ENCODE peak calls at places on chromosomes 6 and 20, in ten cellular contexts. M is neuronal stem cell, A is cardiac muscle cell, K is heart left ventricle, N is gastrocnemius medialis, O is adipocyte, S is K562, G is H9, Q is body of pancreas, L is aorta. U is an unnamed sample.

GRCh38 chr6:108714012-108714773 is 134.0 kb upstream of the ARMC2 start:
- DNase-seq in A (peak; percentile 80), L (no peak), M (no peak), K (no peak), O (peak; percentile 91), G (no peak), S (no peak), Q (peak; percentile 48), N (no peak), U (peak; percentile 65)

GRCh38 chr20:1225729-1226313 is at the start of gene RAD21L1:
- DNase-seq in M (peak; percentile 81), G (peak; percentile 95), L (peak; percentile 80), Q (peak; percentile 79), N (peak; percentile 68), O (peak; percentile 92), S (peak; percentile 98), K (peak; percentile 92), A (peak; percentile 84), U (peak; percentile 56)

GRCh38 chr6:151589667-151590066 is 95.8 kb downstream of the CCDC170 start:
- DNase-seq in L (no peak), K (no peak), N (no peak), A (no peak), S (no peak), Q (no peak), O (no peak), G (no peak), M (no peak), U (no peak)

GRCh38 chr6:43334466-43335095 is 26.0 kb upstream of the CRIP3 start:
- DNase-seq in S (peak; percentile 65), L (no peak), G (peak; percentile 36), M (peak; percentile 38), N (no peak), K (no peak), O (peak; percentile 83), Q (peak; percentile 13), A (peak; percentile 73), U (no peak)

GRCh38 chr6:21987501-21987957 is 309.3 kb downstream of the PRL start:
- DNase-seq in M (no peak), K (peak; percentile 68), S (peak; percentile 35), Q (peak; percentile 80), O (peak; percentile 92), L (peak; percentile 84), N (peak; percentile 40), A (peak; percentile 98), G (no peak), U (peak; percentile 68)

GRCh38 chr6:139369068-139369467 is 5.4 kb downstream of the CITED2 start:
- DNase-seq in K (no peak), O (no peak), A (peak; percentile 7), M (peak; percentile 79), S (no peak), G (peak; percentile 33), Q (no peak), N (no peak), L (no peak), U (no peak)

GRCh38 chr6:75422024-75422639 is 71.5 kb downstream of the FILIP1 start:
- DNase-seq in M (no peak), L (no peak), G (no peak), N (no peak), Q (no peak), K (no peak), S (no peak), A (peak; percentile 64), O (peak; percentile 80), U (no peak)

GRCh38 chr6:37826188-37826587 is 6.7 kb downstream of the ZFAND3 start:
- DNase-seq in N (no peak), K (no peak), L (no peak), A (peak; percentile 43), Q (no peak), G (no peak), S (no peak), M (no peak), O (peak; percentile 28), U (no peak)

GRCh38 chr20:8749101-8749500 is 319.8 kb upstream of the PLCB4 start:
- DNase-seq in K (no peak), G (no peak), O (no peak), A (peak; percentile 53), Q (no peak), M (no peak), L (no peak), S (no peak), N (no peak), U (no peak)

GRCh38 chr6:157218371-157219198 is 104.7 kb downstream of the TMEM242 start:
- DNase-seq in S (no peak), O (no peak), G (no peak), M (no peak), K (peak; percentile 57), A (no peak), Q (no peak), L (no peak), N (no peak), U (no peak)

GRCh38 chr6:137927777-137928218 is 60.7 kb downstream of the TNFAIP3 start:
- DNase-seq in L (peak; percentile 51), K (no peak), S (no peak), Q (peak; percentile 7), O (peak; percentile 23), M (no peak), A (peak; percentile 35), N (no peak), G (no peak), U (no peak)

GRCh38 chr20:54525906-54526596 is 50.7 kb downstream of the DOK5 start:
- DNase-seq in A (peak; percentile 42), N (no peak), G (no peak), O (peak; percentile 37), Q (no peak), L (no peak), K (no peak), S (no peak), M (no peak), U (no peak)

GRCh38 chr6:2021713-2022125 is 223.7 kb downstream of the GMDS start:
- DNase-seq in K (peak; percentile 83), M (peak; percentile 14), S (no peak), O (peak; percentile 66), G (no peak), A (peak; percentile 79), Q (peak; percentile 39), N (peak; percentile 31), L (peak; percentile 69), U (peak; percentile 66)

GRCh38 chr6:131867744-131868143 is 59.9 kb downstream of the ENPP1 start:
- DNase-seq in M (no peak), K (no peak), O (no peak), L (no peak), G (no peak), N (no peak), S (no peak), Q (no peak), A (no peak), U (no peak)

GRCh38 chr20:35225319-35226125 is 968 bp upstream of the MMP24 start:
- DNase-seq in Q (no peak), S (no peak), K (no peak), N (no peak), G (no peak), L (no peak), M (no peak), O (no peak), A (peak; percentile 16), U (no peak)

GRCh38 chr20:10671850-10672578 is 1.8 kb downstream of the JAG1 start:
- DNase-seq in O (peak; percentile 68), G (peak; percentile 56), K (peak; percentile 89), M (no peak), N (peak; percentile 48), Q (peak; percentile 74), S (peak; percentile 32), L (no peak), A (peak; percentile 81), U (peak; percentile 64)

DNA sequence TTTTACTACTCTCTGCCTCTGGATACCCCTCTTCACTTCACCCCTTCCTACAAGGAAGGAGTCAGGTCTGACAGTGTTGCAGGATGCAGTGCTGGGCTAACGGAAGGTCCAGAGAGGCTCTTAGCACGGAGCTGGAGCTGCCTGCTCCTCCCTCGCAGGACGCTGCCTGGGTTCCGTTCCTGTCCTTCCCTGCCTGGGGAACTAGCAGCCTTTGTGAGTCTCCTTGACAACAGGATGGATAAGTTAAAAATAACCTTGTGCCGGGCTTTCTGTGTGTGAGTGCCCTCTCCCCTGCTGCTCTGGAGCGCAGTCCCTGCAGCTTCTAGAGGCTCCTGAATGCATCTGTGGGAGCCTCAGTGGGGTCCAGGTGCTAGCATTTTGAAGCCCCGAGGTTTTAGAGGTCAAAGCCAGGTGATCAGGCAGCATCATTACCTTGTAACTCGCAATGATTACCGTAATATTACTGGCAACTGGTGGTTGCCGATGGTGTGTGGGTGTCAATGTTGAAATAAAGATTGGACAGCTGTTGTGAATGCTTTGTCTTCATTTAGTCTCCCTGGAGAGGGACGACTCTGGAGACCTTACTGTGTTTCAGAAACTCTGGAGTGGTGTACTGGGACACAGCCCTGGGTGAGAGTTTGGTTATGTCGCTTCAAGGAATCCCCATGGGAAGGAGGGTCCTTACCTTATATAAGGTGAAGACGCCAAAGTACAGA is 44.4 kb downstream of the CDS2 start:
- DNase-seq in L (peak; percentile 70), M (peak; percentile 36), N (no peak), Q (peak; percentile 30), G (peak; percentile 43), K (peak; percentile 72), A (peak; percentile 22), O (no peak), S (no peak), U (no peak)
- H3K4me1 ChIP-seq in L (peaks cover 4% of the 10 kb centered on the region), M (peaks cover 57% of the 10 kb centered on the region), N (peaks cover 54% of the 10 kb centered on the region), Q (peaks cover 6% of the 10 kb centered on the region), G (peaks cover 22% of the 10 kb centered on the region), K (peaks cover 30% of the 10 kb centered on the region), A (peaks cover 36% of the 10 kb centered on the region), O (peaks cover 10% of the 10 kb centered on the region), S (no peaks in the 10 kb centered on the region), U (peaks cover 36% of the 10 kb centered on the region)

GRCh38 chr6:17629824-17630510 is 29.9 kb downstream of the FAM8A1 start:
- DNase-seq in A (no peak), K (no peak), S (no peak), N (no peak), L (no peak), M (no peak), G (no peak), Q (no peak), O (peak; percentile 8), U (no peak)
- H3K4me1 ChIP-seq in A (peaks cover 25% of the 10 kb centered on the region), K (no peaks in the 10 kb centered on the region), S (no peaks in the 10 kb centered on the region), N (peaks cover 11% of the 10 kb centered on the region), L (peaks cover 3% of the 10 kb centered on the region), M (no peaks in the 10 kb centered on the region), G (no peaks in the 10 kb centered on the region), Q (no peaks in the 10 kb centered on the region), O (peaks cover 10% of the 10 kb centered on the region), U (peaks cover 36% of the 10 kb centered on the region)

DNA sequence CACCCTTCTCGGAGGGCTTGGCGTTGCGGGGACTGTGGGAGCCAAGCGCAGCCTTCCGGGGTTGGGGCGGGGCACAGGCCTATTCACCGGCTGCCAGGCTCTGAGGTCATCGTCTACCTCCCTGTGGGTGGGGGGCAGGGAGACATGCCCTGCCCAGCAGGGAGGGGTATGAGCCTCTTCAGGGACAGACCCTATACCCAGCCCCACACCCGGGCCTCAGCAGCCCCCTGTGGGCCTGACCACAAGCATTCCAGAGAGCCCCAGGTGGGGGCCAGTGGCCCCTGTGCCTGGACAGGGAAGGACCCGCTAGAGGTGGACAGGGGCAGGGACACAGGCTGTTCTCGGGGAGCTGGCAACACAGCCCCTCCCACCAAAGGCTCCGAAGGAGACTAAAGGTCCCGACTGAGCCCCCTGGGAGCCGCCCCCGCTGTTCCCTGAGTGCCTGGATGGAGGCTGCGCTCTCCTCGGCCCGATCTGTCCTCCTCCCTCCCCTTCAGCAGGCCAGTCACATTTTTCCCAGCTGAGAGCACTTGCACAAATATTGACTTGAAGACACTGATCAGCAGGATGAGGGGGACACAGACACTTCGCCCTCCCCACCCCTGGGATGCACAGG is 11.5 kb downstream of the LAMA5 start:
- DNase-seq in K (peak; percentile 85), L (peak; percentile 81), M (no peak), G (no peak), S (no peak), Q (peak; percentile 57), A (peak; percentile 41), N (no peak), O (no peak), U (no peak)
- H3K4me1 ChIP-seq in K (peaks cover 32% of the 10 kb centered on the region), L (no peaks in the 10 kb centered on the region), M (peaks cover 24% of the 10 kb centered on the region), G (no peaks in the 10 kb centered on the region), S (peaks cover 87% of the 10 kb centered on the region), Q (peaks cover 55% of the 10 kb centered on the region), A (peaks cover 21% of the 10 kb centered on the region), N (peaks cover 72% of the 10 kb centered on the region), O (peaks cover 45% of the 10 kb centered on the region), U (peaks cover 63% of the 10 kb centered on the region)

GRCh38 chr6:15393605-15394004 is 147.7 kb downstream of the JARID2 start:
- DNase-seq in G (no peak), Q (no peak), K (no peak), O (no peak), M (no peak), N (no peak), A (no peak), S (no peak), L (no peak), U (no peak)
- H3K4me1 ChIP-seq in G (peaks cover 11% of the 10 kb centered on the region), Q (peaks cover 36% of the 10 kb centered on the region), K (no peaks in the 10 kb centered on the region), O (peaks cover 35% of the 10 kb centered on the region), M (peaks cover 11% of the 10 kb centered on the region), N (peaks cover 71% of the 10 kb centered on the region), A (peaks cover 24% of the 10 kb centered on the region), S (peaks cover 10% of the 10 kb centered on the region), L (no peaks in the 10 kb centered on the region), U (peaks cover 40% of the 10 kb centered on the region)

U was measured in tibial nerve.